ENCODE peak calls at places on chromosome 2, in six cellular contexts. One of them, this sample, is unnamed.
A peak's percentile ranks its signal among the peaks of the same experiment; 100 is the strongest.

GRCh38 chr2:118094503-118094902 is 6.2 kb downstream of the INSIG2 start:
- DNase-seq in progenitor cell of endocrine pancreas: no peak
- DNase-seq in WTC11: no peak
- DNase-seq in esophagus squamous epithelium: no peak
- DNase-seq in B cell: no peak
- DNase-seq in GM10248: no peak
- DNase-seq in this sample: no peak

GRCh38 chr2:84300030-84301029 is 158.8 kb downstream of the SUCLG1 start:
- DNase-seq in esophagus squamous epithelium: no peak
- DNase-seq in progenitor cell of endocrine pancreas: no peak
- DNase-seq in GM10248: no peak
- DNase-seq in WTC11: no peak
- DNase-seq in B cell: no peak
- DNase-seq in this sample: no peak

GRCh38 chr2:67455219-67456142 is 58.3 kb downstream of the ETAA1 start:
- DNase-seq in GM10248: no peak
- DNase-seq in B cell: no peak
- DNase-seq in progenitor cell of endocrine pancreas: no peak
- DNase-seq in esophagus squamous epithelium: no peak
- DNase-seq in WTC11: no peak
- DNase-seq in this sample: no peak

GRCh38 chr2:41169744-41170143 is 717.9 kb upstream of the SLC8A1 start:
- DNase-seq in GM10248: no peak
- DNase-seq in B cell: no peak
- DNase-seq in WTC11: no peak
- DNase-seq in esophagus squamous epithelium: no peak
- DNase-seq in progenitor cell of endocrine pancreas: no peak
- DNase-seq in this sample: no peak

GRCh38 chr2:170669909-170670308 is 45.2 kb upstream of the SP5 start:
- DNase-seq in B cell: no peak
- DNase-seq in WTC11: no peak
- DNase-seq in esophagus squamous epithelium: no peak
- DNase-seq in progenitor cell of endocrine pancreas: no peak
- DNase-seq in GM10248: no peak
- DNase-seq in this sample: no peak

GRCh38 chr2:13921245-13921644 is 711.3 kb upstream of the LRATD1 start:
- DNase-seq in progenitor cell of endocrine pancreas: no peak
- DNase-seq in WTC11: no peak
- DNase-seq in GM10248: no peak
- DNase-seq in esophagus squamous epithelium: no peak
- DNase-seq in B cell: no peak
- DNase-seq in this sample: no peak

GRCh38 chr2:227058888-227059399 is 105.1 kb downstream of the COL4A4 start:
- DNase-seq in B cell: no peak
- DNase-seq in GM10248: no peak
- DNase-seq in progenitor cell of endocrine pancreas: no peak
- DNase-seq in WTC11: no peak
- DNase-seq in esophagus squamous epithelium: no peak
- DNase-seq in this sample: no peak

GRCh38 chr2:56444339-56444738 is 260.5 kb downstream of the CCDC85A start:
- DNase-seq in WTC11: no peak
- DNase-seq in GM10248: no peak
- DNase-seq in esophagus squamous epithelium: no peak
- DNase-seq in progenitor cell of endocrine pancreas: no peak
- DNase-seq in B cell: no peak
- DNase-seq in this sample: no peak

GRCh38 chr2:20052229-20052871 is 922 bp upstream of the LAPTM4A start:
- DNase-seq in progenitor cell of endocrine pancreas: no peak
- DNase-seq in esophagus squamous epithelium: no peak
- DNase-seq in GM10248: no peak
- DNase-seq in B cell: no peak
- DNase-seq in WTC11: no peak
- DNase-seq in this sample: no peak

GRCh38 chr2:191311627-191312026 is 66.4 kb downstream of the MYO1B start:
- DNase-seq in esophagus squamous epithelium: no peak
- DNase-seq in GM10248: no peak
- DNase-seq in B cell: no peak
- DNase-seq in WTC11: no peak
- DNase-seq in progenitor cell of endocrine pancreas: no peak
- DNase-seq in this sample: no peak

GRCh38 chr2:62787381-62787780 is 81.9 kb downstream of the EHBP1 start:
- DNase-seq in GM10248: peak; percentile 22
- DNase-seq in WTC11: no peak
- DNase-seq in progenitor cell of endocrine pancreas: no peak
- DNase-seq in esophagus squamous epithelium: no peak
- DNase-seq in B cell: peak; percentile 4
- DNase-seq in this sample: no peak

GRCh38 chr2:40199758-40200157 is 252.1 kb downstream of the SLC8A1 start:
- DNase-seq in GM10248: no peak
- DNase-seq in B cell: no peak
- DNase-seq in WTC11: no peak
- DNase-seq in esophagus squamous epithelium: no peak
- DNase-seq in progenitor cell of endocrine pancreas: no peak
- DNase-seq in this sample: no peak

GRCh38 chr2:69559696-69560482 is 83.7 kb downstream of the AAK1 start:
- DNase-seq in GM10248: peak; percentile 51
- DNase-seq in B cell: peak; percentile 40
- DNase-seq in progenitor cell of endocrine pancreas: no peak
- DNase-seq in WTC11: peak; percentile 18
- DNase-seq in esophagus squamous epithelium: no peak
- DNase-seq in this sample: no peak

GRCh38 chr2:144516981-144517824 is 2.7 kb downstream of the ZEB2 start:
- DNase-seq in GM10248: peak; percentile 67
- DNase-seq in B cell: peak; percentile 73
- DNase-seq in progenitor cell of endocrine pancreas: no peak
- DNase-seq in WTC11: no peak
- DNase-seq in esophagus squamous epithelium: no peak
- DNase-seq in this sample: peak; percentile 67

DNA sequence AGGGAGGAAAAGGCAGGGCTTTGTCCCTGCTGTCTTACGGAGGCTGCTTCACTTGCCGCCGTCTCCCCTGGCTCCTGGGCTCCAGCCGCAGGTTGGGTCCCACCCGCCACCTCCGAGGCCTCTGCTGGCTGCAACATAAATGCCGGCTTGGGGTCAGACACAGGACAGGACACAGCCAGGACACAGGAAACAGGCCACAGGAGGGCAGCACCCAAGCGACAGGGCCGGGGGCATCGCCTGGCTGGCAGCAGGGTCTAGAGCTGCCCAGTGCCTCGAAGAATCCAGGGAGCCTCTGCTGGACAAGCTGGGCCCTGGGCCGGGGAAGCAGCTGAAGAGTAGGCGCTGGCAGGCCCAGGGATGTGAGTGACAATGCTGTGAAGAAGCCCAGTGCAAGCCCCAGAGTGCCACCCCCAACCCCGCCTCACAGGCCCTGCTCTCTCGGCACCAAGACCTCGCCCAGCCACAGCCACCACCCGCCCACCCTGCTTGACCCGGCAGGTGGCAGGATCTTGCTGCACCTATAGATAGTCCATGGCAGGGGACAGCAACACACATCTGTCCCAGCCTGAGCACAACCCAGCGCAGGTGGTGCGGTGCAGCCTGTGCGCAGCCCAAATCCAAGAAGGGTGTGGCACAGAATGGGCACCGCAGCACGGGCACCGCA is 55.7 kb downstream of the BIN1 start:
- DNase-seq in GM10248: no peak
- DNase-seq in B cell: no peak
- DNase-seq in WTC11: peak; percentile 17
- DNase-seq in esophagus squamous epithelium: no peak
- DNase-seq in progenitor cell of endocrine pancreas: no peak
- DNase-seq in this sample: no peak
- TF ChIP-seq CTCF in GM10248: no peak
- TF ChIP-seq CTCF in B cell: no peak
- TF ChIP-seq CTCF in WTC11: no peak
- TF ChIP-seq CTCF in esophagus squamous epithelium: no peak
- TF ChIP-seq CTCF in progenitor cell of endocrine pancreas: no peak
- TF ChIP-seq CTCF in this sample: no peak

GRCh38 chr2:129861666-129862288 is 117.7 kb upstream of the RAB6C start:
- DNase-seq in WTC11: no peak
- DNase-seq in B cell: no peak
- DNase-seq in esophagus squamous epithelium: no peak
- DNase-seq in GM10248: no peak
- DNase-seq in progenitor cell of endocrine pancreas: no peak
- DNase-seq in this sample: no peak
- TF ChIP-seq CTCF in WTC11: no peak
- TF ChIP-seq CTCF in B cell: no peak
- TF ChIP-seq CTCF in esophagus squamous epithelium: no peak
- TF ChIP-seq CTCF in GM10248: no peak
- TF ChIP-seq CTCF in progenitor cell of endocrine pancreas: no peak
- TF ChIP-seq CTCF in this sample: no peak

GRCh38 chr2:164711246-164712138 is 90.2 kb upstream of the GRB14 start:
- DNase-seq in esophagus squamous epithelium: no peak
- DNase-seq in WTC11: no peak
- DNase-seq in progenitor cell of endocrine pancreas: no peak
- DNase-seq in B cell: no peak
- DNase-seq in GM10248: no peak
- DNase-seq in this sample: no peak

GRCh38 chr2:164721425-164721824 is 100.1 kb upstream of the GRB14 start:
- DNase-seq in progenitor cell of endocrine pancreas: no peak
- DNase-seq in GM10248: no peak
- DNase-seq in WTC11: no peak
- DNase-seq in esophagus squamous epithelium: no peak
- DNase-seq in B cell: no peak
- DNase-seq in this sample: no peak

GRCh38 chr2:164719996-164720941 is 99.0 kb upstream of the GRB14 start:
- DNase-seq in WTC11: no peak
- DNase-seq in progenitor cell of endocrine pancreas: no peak
- DNase-seq in GM10248: no peak
- DNase-seq in esophagus squamous epithelium: no peak
- DNase-seq in B cell: no peak
- DNase-seq in this sample: no peak

GRCh38 chr2:164714471-164714870 is 93.2 kb upstream of the GRB14 start:
- DNase-seq in progenitor cell of endocrine pancreas: no peak
- DNase-seq in esophagus squamous epithelium: no peak
- DNase-seq in GM10248: no peak
- DNase-seq in WTC11: no peak
- DNase-seq in B cell: no peak
- DNase-seq in this sample: no peak

GRCh38 chr2:164717000-164717597 is 95.8 kb upstream of the GRB14 start:
- DNase-seq in WTC11: no peak
- DNase-seq in esophagus squamous epithelium: no peak
- DNase-seq in GM10248: no peak
- DNase-seq in progenitor cell of endocrine pancreas: no peak
- DNase-seq in B cell: peak; percentile 33
- DNase-seq in this sample: no peak
- TF ChIP-seq CTCF in WTC11: peak; percentile 7
- TF ChIP-seq CTCF in esophagus squamous epithelium: peak; percentile 59
- TF ChIP-seq CTCF in GM10248: peak; percentile 37
- TF ChIP-seq CTCF in progenitor cell of endocrine pancreas: peak; percentile 91
- TF ChIP-seq CTCF in B cell: peak; percentile 87
- TF ChIP-seq CTCF in this sample: peak; percentile 52

GRCh38 chr2:95021847-95022246 is 3.7 kb upstream of the MAL start:
- DNase-seq in progenitor cell of endocrine pancreas: no peak
- DNase-seq in GM10248: no peak
- DNase-seq in esophagus squamous epithelium: no peak
- DNase-seq in WTC11: no peak
- DNase-seq in B cell: no peak
- DNase-seq in this sample: no peak

GRCh38 chr2:95022309-95023221 is 2.9 kb upstream of the MAL start:
- DNase-seq in B cell: peak; percentile 48
- DNase-seq in GM10248: peak; percentile 85
- DNase-seq in progenitor cell of endocrine pancreas: peak; percentile 78
- DNase-seq in WTC11: peak; percentile 87
- DNase-seq in esophagus squamous epithelium: no peak
- DNase-seq in this sample: peak; percentile 25

GRCh38 chr2:95024306-95024880 is 1.1 kb upstream of the MAL start:
- DNase-seq in GM10248: no peak
- DNase-seq in WTC11: no peak
- DNase-seq in progenitor cell of endocrine pancreas: no peak
- DNase-seq in esophagus squamous epithelium: no peak
- DNase-seq in B cell: no peak
- DNase-seq in this sample: no peak

GRCh38 chr2:95024960-95025405 is 525 bp upstream of the MAL start:
- DNase-seq in esophagus squamous epithelium: no peak
- DNase-seq in WTC11: peak; percentile 37
- DNase-seq in GM10248: no peak
- DNase-seq in B cell: no peak
- DNase-seq in progenitor cell of endocrine pancreas: no peak
- DNase-seq in this sample: no peak

DNA sequence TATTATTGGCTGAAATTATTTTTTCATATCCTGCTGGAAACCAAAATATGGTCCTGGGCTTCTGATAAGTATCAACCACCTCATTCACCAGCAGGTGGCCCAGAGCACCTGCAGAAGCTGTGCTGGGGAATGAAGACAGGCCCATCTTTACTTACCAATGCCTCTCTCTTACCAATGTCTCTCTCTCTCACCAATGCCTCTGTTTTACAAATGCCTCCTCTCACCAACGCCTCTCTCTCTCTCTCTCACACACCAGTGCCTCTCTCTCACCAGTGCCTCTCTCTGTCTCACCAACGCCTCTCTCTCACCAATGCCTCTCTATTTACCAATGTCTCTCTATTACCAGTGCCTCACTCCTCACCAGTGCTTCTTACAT is 2.3 kb upstream of the MAL start:
- DNase-seq in B cell: peak; percentile 14
- DNase-seq in esophagus squamous epithelium: no peak
- DNase-seq in progenitor cell of endocrine pancreas: no peak
- DNase-seq in GM10248: peak; percentile 58
- DNase-seq in WTC11: no peak
- DNase-seq in this sample: no peak
- TF ChIP-seq CTCF in B cell: no peak
- TF ChIP-seq CTCF in esophagus squamous epithelium: peak; percentile 73
- TF ChIP-seq CTCF in progenitor cell of endocrine pancreas: peak; percentile 47
- TF ChIP-seq CTCF in GM10248: peak; percentile 56
- TF ChIP-seq CTCF in WTC11: no peak
- TF ChIP-seq CTCF in this sample: no peak

This sample was measured in natural killer cell.